ENCODE peak calls at places on chromosomes 2 and 18, in eight cellular contexts. R, J, Q, T, Z, W, F and X are unnamed samples.

GRCh38 chr2:219783551-219783950 is 156.1 kb downstream of the SLC4A3 start:
- DNase-seq in R (no peak), J (no peak), Q (no peak), T (no peak), Z (no peak), W (no peak), F (no peak), X (no peak)

GRCh38 chr18:62372156-62372555 is 47.0 kb downstream of the TNFRSF11A start:
- DNase-seq in R (no peak), J (no peak), Q (no peak), T (no peak), Z (no peak), W (no peak), F (no peak), X (no peak)

GRCh38 chr2:69975853-69976462 is 14.5 kb upstream of the ASPRV1 start:
- DNase-seq in R (no peak), J (no peak), Q (peak; percentile 83), T (no peak), Z (no peak), W (peak; percentile 64), F (peak; percentile 22), X (no peak)

GRCh38 chr2:146853741-146854444 is 990.9 kb upstream of the ACVR2A start:
- DNase-seq in R (no peak), J (no peak), Q (no peak), T (no peak), Z (no peak), W (no peak), F (no peak), X (no peak)

GRCh38 chr2:199716807-199717586 is 134.0 kb downstream of the FTCDNL1 start:
- DNase-seq in R (peak; percentile 51), J (no peak), Q (no peak), T (no peak), Z (no peak), W (no peak), F (no peak), X (peak; percentile 51)

GRCh38 chr2:20707601-20708000 is 40.7 kb downstream of the GDF7 start:
- DNase-seq in R (no peak), J (no peak), Q (no peak), T (no peak), Z (no peak), W (no peak), F (no peak), X (no peak)

GRCh38 chr18:59657012-59657411 is 40.2 kb downstream of the CCBE1 start:
- DNase-seq in R (no peak), J (no peak), Q (no peak), T (no peak), Z (no peak), W (no peak), F (no peak), X (no peak)

GRCh38 chr18:62037012-62037742 is 144.4 kb upstream of the RNF152 start:
- DNase-seq in R (no peak), J (no peak), Q (no peak), T (no peak), Z (peak; percentile 67), W (no peak), F (no peak), X (no peak)

GRCh38 chr18:80210312-80211083 is 36.8 kb downstream of the PARD6G start:
- DNase-seq in R (no peak), J (no peak), Q (no peak), T (no peak), Z (no peak), W (no peak), F (no peak), X (no peak)

GRCh38 chr18:63427566-63427965 is 5.3 kb upstream of the VPS4B start:
- DNase-seq in R (no peak), J (no peak), Q (no peak), T (no peak), Z (no peak), W (no peak), F (no peak), X (peak; percentile 99)

GRCh38 chr18:35041752-35042379 is 653 bp downstream of the MAPRE2 start:
- DNase-seq in R (no peak), J (no peak), Q (no peak), T (no peak), Z (no peak), W (no peak), F (no peak), X (no peak)

GRCh38 chr18:77082316-77082715 is 50.3 kb downstream of the MBP start:
- DNase-seq in R (no peak), J (no peak), Q (no peak), T (no peak), Z (no peak), W (no peak), F (no peak), X (no peak)

GRCh38 chr2:40243581-40243980 is 208.3 kb downstream of the SLC8A1 start:
- DNase-seq in R (no peak), J (no peak), Q (no peak), T (no peak), Z (no peak), W (no peak), F (no peak), X (no peak)

GRCh38 chr2:55102056-55102812 is 52.0 kb upstream of the RTN4 start:
- DNase-seq in R (no peak), J (no peak), Q (no peak), T (peak; percentile 80), Z (peak; percentile 58), W (no peak), F (no peak), X (no peak)

GRCh38 chr2:55099493-55099877 is 49.2 kb upstream of the RTN4 start:
- DNase-seq in R (no peak), J (no peak), Q (no peak), T (no peak), Z (no peak), W (no peak), F (no peak), X (no peak)

GRCh38 chr2:55097462-55098410 is 47.5 kb upstream of the RTN4 start:
- DNase-seq in R (no peak), J (peak; percentile 40), Q (no peak), T (peak; percentile 49), Z (no peak), W (no peak), F (no peak), X (peak; percentile 33)

GRCh38 chr2:55103039-55103438 is 52.8 kb upstream of the RTN4 start:
- DNase-seq in R (no peak), J (no peak), Q (no peak), T (peak; percentile 78), Z (no peak), W (no peak), F (no peak), X (no peak)

GRCh38 chr2:55099878-55100820 is 49.9 kb upstream of the RTN4 start:
- DNase-seq in R (no peak), J (no peak), Q (no peak), T (peak; percentile 87), Z (no peak), W (no peak), F (no peak), X (no peak)
- H3K4me1 ChIP-seq in R (peaks cover 58% of the 10 kb centered on the region), J (peaks cover 39% of the 10 kb centered on the region), Q (peaks cover 5% of the 10 kb centered on the region), T (peaks cover 68% of the 10 kb centered on the region), Z (peaks cover 11% of the 10 kb centered on the region), W (peaks cover 57% of the 10 kb centered on the region), F (peaks cover 57% of the 10 kb centered on the region), X (peaks cover 77% of the 10 kb centered on the region)

GRCh38 chr2:54207666-54208195 is 48.3 kb downstream of the TSPYL6 start:
- DNase-seq in R (no peak), J (no peak), Q (no peak), T (peak; percentile 59), Z (no peak), W (no peak), F (no peak), X (no peak)

GRCh38 chr2:54206596-54206995 is 49.4 kb downstream of the TSPYL6 start:
- DNase-seq in R (peak; percentile 45), J (no peak), Q (no peak), T (peak; percentile 58), Z (no peak), W (no peak), F (no peak), X (no peak)

GRCh38 chr2:54208364-54209240 is 47.4 kb downstream of the TSPYL6 start:
- DNase-seq in R (no peak), J (no peak), Q (no peak), T (peak; percentile 29), Z (no peak), W (no peak), F (no peak), X (no peak)

GRCh38 chr2:54209379-54209778 is 46.6 kb downstream of the TSPYL6 start:
- DNase-seq in R (no peak), J (no peak), Q (no peak), T (no peak), Z (no peak), W (no peak), F (no peak), X (no peak)

DNA sequence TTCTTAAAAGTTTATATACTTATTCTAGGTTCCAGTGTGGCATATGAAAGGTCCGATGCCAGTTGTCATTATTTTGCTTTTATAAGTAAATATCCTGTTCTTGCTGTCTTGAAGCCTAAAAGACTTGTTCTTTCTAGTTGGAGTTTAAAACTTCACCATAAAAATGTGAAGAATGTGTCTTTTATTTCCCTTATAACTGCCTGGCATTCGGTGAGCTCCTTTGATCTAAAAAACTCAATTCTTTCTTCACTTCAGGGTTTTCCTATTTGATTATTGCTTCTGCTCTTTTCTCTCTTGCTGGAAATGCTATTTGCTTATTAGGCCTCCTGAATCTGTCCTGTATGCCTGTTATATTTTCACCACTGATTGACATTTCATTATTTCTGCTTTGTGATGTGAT is 51.6 kb downstream of the TSPYL6 start:
- DNase-seq in R (no peak), J (no peak), Q (no peak), T (no peak), Z (no peak), W (no peak), F (no peak), X (no peak)
- H3K4me1 ChIP-seq in R (peaks cover 12% of the 10 kb centered on the region), J (peaks cover 18% of the 10 kb centered on the region), Q (peaks cover 22% of the 10 kb centered on the region), T (peaks cover 7% of the 10 kb centered on the region), Z (peaks cover 4% of the 10 kb centered on the region), W (peaks cover 25% of the 10 kb centered on the region), F (peaks cover 31% of the 10 kb centered on the region), X (no peaks in the 10 kb centered on the region)

DNA sequence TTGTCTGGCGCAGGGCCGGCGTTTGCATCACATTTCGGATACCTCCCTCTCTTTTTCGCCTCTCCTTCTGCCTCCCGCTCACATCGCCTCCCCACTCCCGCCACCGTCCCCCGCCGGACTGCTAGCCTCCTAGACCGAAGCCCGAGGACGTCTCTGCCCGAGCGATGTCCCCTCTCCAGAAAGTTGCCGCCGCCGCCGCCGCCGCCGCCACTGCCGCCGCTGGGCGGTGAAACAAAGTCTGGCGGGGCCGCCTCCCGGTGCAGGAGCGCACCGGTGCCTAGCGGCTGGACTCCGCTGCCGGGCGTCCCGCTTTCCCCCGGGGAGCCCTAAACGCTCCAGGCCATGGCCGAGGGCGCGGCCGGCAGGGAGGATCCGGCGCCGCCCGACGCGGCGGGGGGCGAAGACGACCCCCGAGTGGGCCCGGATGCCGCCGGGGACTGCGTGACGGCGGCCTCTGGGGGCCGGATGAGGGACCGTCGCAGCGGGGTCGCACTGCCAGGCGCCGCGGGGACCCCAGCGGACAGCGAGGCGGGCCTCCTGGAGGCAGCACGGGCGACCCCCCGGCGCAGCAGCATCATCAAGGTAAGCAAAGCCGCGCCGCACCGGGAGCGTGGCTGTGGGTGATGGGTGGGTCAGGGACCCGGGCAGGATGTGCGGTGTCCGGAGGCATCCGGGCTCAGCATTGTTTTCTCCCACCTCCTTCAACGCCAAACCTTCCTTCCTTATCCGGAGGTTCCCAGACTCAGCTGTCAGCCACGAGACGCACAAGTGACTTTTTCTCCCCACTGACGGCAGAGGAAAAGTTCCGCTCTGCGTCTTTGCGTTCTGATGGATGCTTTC is 585 bp downstream of the PLCL1 start:
- DNase-seq in R (no peak), J (peak; percentile 28), Q (peak; percentile 87), T (peak; percentile 61), Z (peak; percentile 69), W (no peak), F (peak; percentile 22), X (no peak)
- H3K4me1 ChIP-seq in R (peaks cover 8% of the 10 kb centered on the region), J (peaks cover 44% of the 10 kb centered on the region), Q (peaks cover 4% of the 10 kb centered on the region), T (peaks cover 14% of the 10 kb centered on the region), Z (no peaks in the 10 kb centered on the region), W (peaks cover 42% of the 10 kb centered on the region), F (peaks cover 81% of the 10 kb centered on the region), X (no peaks in the 10 kb centered on the region)

GRCh38 chr2:11018651-11019185 is 107.0 kb downstream of the KCNF1 start:
- DNase-seq in R (no peak), J (no peak), Q (no peak), T (no peak), Z (no peak), W (no peak), F (no peak), X (no peak)
- H3K4me1 ChIP-seq in R (no peaks in the 10 kb centered on the region), J (no peaks in the 10 kb centered on the region), Q (no peaks in the 10 kb centered on the region), T (no peaks in the 10 kb centered on the region), Z (no peaks in the 10 kb centered on the region), W (no peaks in the 10 kb centered on the region), F (no peaks in the 10 kb centered on the region), X (peaks cover 21% of the 10 kb centered on the region)